ENCODE peak calls at places on chromosomes 5 and 9, in five cellular contexts. S, Y, A, B and G are unnamed samples.

GRCh38 chr5:132026516-132027008 is 15.1 kb upstream of the ACSL6 start:
- DNase-seq in Y (no peak), A (no peak), B (no peak), S (no peak), G (no peak)

GRCh38 chr9:33165263-33166151 is 1.6 kb downstream of the B4GALT1 start:
- DNase-seq in B (peak), Y (peak), S (peak), A (peak), G (peak)

GRCh38 chr9:79977510-79978197 is 405.9 kb downstream of the TLE4 start:
- DNase-seq in B (no peak), S (no peak), A (no peak), Y (no peak), G (no peak)

GRCh38 chr5:154465169-154465568 is 12.9 kb downstream of the HAND1 start:
- DNase-seq in Y (no peak), S (peak), B (no peak), A (peak), G (peak)

GRCh38 chr9:90326219-90326618 is 316.4 kb downstream of the DIRAS2 start:
- DNase-seq in S (peak), B (no peak), A (peak), Y (no peak), G (peak)

GRCh38 chr5:7078090-7078489 is 317.8 kb upstream of the ADCY2 start:
- DNase-seq in B (no peak), Y (no peak), S (no peak), A (no peak), G (no peak)

GRCh38 chr5:170111088-170111796 is 5.5 kb downstream of the FOXI1 start:
- DNase-seq in B (no peak), S (no peak), Y (no peak), A (no peak), G (no peak)

GRCh38 chr9:959914-960313 is 16.5 kb upstream of the DMRT3 start:
- DNase-seq in A (no peak), B (no peak), Y (no peak), S (no peak), G (no peak)

GRCh38 chr5:33903118-33903517 is 11.3 kb upstream of the ADAMTS12 start:
- DNase-seq in B (no peak), S (no peak), A (no peak), Y (no peak), G (no peak)

GRCh38 chr9:33426843-33427293 is 20.5 kb downstream of the AQP3 start:
- DNase-seq in S (no peak), A (no peak), B (no peak), Y (no peak), G (no peak)

GRCh38 chr5:15797116-15797515 is 297.1 kb downstream of the FBXL7 start:
- DNase-seq in B (no peak), A (no peak), S (no peak), Y (no peak), G (no peak)

DNA sequence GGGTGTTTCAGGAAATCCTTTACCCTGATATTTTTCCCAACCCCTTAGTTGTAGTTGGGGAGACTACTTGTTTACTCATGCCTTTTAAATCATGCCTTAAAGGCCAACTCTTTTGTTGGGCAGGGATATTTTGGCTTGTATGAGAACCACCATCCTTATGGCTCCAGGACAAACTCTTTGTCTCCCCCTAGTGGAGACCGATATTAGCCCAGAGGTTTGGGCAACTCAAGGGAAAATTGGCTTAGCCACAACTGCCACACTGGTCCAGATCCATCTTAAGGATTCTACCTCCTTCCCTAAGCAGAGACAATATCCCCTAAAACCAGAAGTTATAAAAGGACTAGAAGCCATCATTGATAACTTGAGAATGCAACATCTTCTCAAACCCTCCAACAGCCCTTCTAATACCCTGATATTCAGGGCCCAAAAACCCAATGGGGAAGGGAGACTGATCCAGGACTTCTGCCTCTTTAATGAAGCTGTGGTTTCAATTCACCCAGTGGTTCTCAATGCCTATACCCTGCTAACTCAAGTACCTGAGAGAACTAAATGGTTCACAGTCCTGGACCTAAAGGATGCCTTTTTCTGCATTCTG is 100.9 kb upstream of the HCN1 start:
- DNase-seq in S (no peak), A (no peak), B (no peak), Y (no peak), G (no peak)
- TF ChIP-seq CTCF in S (no peak), A (peak), B (no peak), Y (peak), G (peak)

GRCh38 chr5:55923177-55923872 is 71.4 kb downstream of the IL6ST start:
- DNase-seq in A (peak), B (peak), Y (peak), S (no peak), G (peak)
- H3K4me3 ChIP-seq in A (peak), B (peak), Y (peak), S (peak), G (peak)

DNA sequence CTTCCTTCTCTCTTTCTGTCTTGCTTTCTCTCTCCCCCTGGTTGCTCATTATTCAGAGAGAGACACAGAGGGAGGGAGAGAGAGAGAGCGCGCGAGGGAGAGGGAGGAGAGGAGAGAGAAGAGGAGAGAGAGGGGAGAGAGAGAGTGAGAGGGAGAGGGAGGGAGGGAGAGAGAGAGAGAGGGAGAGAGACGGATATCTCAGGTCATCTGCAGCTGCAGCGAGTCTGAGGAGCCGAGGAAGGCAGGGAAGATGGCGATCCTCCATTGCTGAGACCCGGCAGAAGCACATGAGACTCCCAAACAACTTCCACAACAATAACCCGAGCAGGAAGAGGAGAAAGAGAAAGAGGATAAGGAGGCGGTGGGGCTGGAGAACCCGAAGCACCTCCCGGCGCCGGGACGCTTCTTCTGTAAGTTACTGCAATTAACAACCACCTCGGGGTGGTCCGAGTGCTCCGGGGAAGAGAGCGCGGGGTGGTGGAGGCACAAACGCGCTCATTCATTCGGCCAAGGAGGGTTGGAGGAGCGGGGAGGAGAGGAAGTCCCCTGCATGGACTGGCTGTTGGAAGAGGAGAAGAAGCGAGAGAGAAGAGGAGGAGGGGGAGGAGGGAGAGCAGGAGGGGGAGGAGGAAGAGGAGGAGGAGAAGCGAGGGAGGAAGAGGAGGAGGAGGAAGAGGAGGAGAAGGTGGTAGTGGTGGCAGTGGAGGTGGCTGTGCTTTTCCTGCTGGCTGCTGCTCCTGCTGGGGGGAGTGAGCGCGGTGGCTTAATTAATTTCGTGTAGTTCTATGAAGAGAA is at the start of gene ZNF462:
- DNase-seq in Y (peak), A (peak), B (peak), S (peak), G (peak)
- TF ChIP-seq CTCF in Y (no peak), A (no peak), B (peak), S (no peak), G (no peak)

GRCh38 chr5:173295796-173296195 is 32.4 kb downstream of the STC2 start:
- DNase-seq in A (no peak), S (no peak), Y (no peak), B (no peak), G (no peak)

GRCh38 chr5:173296737-173297676 is 31.2 kb downstream of the STC2 start:
- DNase-seq in A (no peak), Y (no peak), S (no peak), B (no peak), G (no peak)

GRCh38 chr5:173291722-173292658 is 36.2 kb downstream of the STC2 start:
- DNase-seq in B (no peak), Y (no peak), S (peak), A (peak), G (no peak)

GRCh38 chr5:173294673-173295320 is 33.4 kb downstream of the STC2 start:
- DNase-seq in Y (no peak), B (no peak), A (no peak), S (no peak), G (no peak)

DNA sequence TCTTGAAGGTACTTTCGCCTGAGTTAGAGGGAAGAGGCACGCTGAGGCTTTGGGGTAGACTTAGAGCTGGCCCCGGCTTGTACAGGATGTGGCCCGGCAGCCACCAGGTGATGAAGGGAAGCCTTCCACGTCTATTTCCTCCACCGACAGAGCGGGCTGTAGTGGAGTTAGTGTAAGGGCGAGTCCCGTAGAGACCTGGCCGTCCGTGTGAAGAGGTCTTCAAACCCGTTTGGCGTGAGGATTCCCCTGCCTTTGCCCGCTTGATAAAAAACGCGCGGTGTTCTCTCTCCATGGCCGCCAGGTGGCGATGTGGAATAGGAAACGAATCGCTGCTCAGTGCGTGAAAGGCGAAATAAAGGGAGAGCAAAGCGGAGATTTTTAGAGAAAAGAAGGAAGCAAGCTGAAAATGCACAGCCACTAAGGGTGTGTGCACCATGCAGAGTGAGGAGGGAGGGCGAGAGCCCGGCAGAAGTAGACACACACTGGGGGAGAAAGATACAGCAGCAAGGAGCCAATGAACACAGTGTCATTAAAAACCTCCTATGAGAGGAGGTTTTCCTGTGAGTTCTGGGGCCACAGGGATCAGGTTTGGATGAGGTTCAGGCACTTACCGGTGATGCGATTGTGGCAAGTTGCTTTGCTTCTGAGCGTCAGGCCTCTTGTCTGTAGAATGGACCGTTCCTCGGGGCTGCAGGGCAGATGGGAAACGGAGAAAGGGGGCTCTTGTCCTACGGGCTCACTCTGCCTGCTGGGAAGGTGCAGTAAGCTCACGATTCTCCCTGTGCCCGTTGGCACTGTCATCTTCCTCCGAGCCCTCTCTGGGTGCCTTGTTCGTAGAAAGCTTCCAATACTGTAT is 34.2 kb downstream of the STC2 start:
- DNase-seq in Y (peak), B (peak), S (peak), A (peak), G (peak)
- H3K4me3 ChIP-seq in Y (no peak), B (no peak), S (peak), A (no peak), G (peak)

GRCh38 chr9:131799177-131799823 is 59.4 kb upstream of the RAPGEF1 start:
- DNase-seq in B (no peak), S (peak), A (peak), Y (peak), G (peak)

GRCh38 chr9:131798166-131798565 is 58.3 kb upstream of the RAPGEF1 start:
- DNase-seq in S (no peak), A (no peak), B (no peak), Y (no peak), G (no peak)

GRCh38 chr9:131800366-131800765 is 60.5 kb upstream of the RAPGEF1 start:
- DNase-seq in S (no peak), A (no peak), Y (no peak), B (no peak), G (no peak)

GRCh38 chr9:131801811-131802210 is 61.9 kb upstream of the RAPGEF1 start:
- DNase-seq in B (no peak), Y (no peak), A (no peak), S (no peak), G (no peak)

DNA sequence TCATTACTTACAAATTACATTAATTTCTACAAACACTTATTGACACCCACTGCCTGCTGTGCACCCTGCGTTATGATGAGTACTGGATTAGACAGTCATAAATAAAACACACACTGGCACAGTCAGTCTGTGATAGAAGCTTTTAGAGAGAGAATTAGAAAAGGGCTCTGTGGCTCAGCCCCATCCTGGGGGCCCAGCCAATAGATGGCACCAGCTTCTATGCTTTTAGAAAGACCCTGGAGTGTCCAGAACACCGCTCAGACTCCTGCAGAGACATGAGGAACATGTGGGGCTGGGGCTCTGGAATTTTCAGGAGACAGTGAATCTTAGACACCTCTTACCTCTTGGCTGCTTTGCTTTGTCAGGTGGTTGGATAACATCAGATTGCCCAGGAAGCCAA is 61.0 kb upstream of the RAPGEF1 start:
- DNase-seq in S (no peak), Y (no peak), A (no peak), B (no peak), G (no peak)
- TF ChIP-seq CTCF in S (peak), Y (no peak), A (no peak), B (no peak), G (no peak)